ENCODE peak calls at places on chromosomes 6 and 20, in nine cellular contexts. W, M, E, A, I, K, Q, N and R are unnamed samples.
A peak's percentile ranks its signal among the peaks of the same experiment; 100 is the strongest.

GRCh38 chr6:145502417-145502816 is 232.9 kb downstream of the EPM2A start:
- DNase-seq in W (no peak), M (no peak), E (no peak), A (peak; percentile 11), I (no peak), K (peak; percentile 48), Q (no peak), N (no peak), R (no peak)

GRCh38 chr6:85569323-85569722 is 24.3 kb downstream of the SNX14 start:
- DNase-seq in W (no peak), M (no peak), E (no peak), A (peak; percentile 39), I (peak; percentile 73), K (no peak), Q (no peak), N (no peak), R (no peak)

GRCh38 chr6:165910184-165910583 is 247.1 kb upstream of the PDE10A start:
- DNase-seq in W (no peak), M (no peak), E (no peak), A (no peak), I (peak; percentile 82), K (no peak), Q (no peak), N (no peak), R (no peak)

GRCh38 chr6:62150048-62150663 is 135.9 kb downstream of the KHDRBS2 start:
- DNase-seq in W (no peak), M (no peak), E (no peak), A (peak; percentile 47), I (peak; percentile 0), K (peak; percentile 79), Q (no peak), N (no peak), R (peak; percentile 19)

GRCh38 chr6:120279706-120280105 is 930.1 kb upstream of the MAN1A1 start:
- DNase-seq in W (no peak), M (no peak), E (no peak), A (no peak), I (no peak), K (no peak), Q (no peak), N (no peak), R (peak; percentile 84)

GRCh38 chr20:38238834-38239233 is 21.7 kb downstream of the KIAA1755 start:
- DNase-seq in W (no peak), M (no peak), E (no peak), A (no peak), I (no peak), K (peak; percentile 52), Q (no peak), N (no peak), R (no peak)

GRCh38 chr6:117548797-117549301 is 53.5 kb downstream of the GOPC start:
- DNase-seq in W (no peak), M (no peak), E (no peak), A (peak; percentile 75), I (peak; percentile 73), K (no peak), Q (no peak), N (no peak), R (no peak)

GRCh38 chr20:37239026-37239451 is 22.6 kb downstream of the GHRH start:
- DNase-seq in W (no peak), M (no peak), E (peak; percentile 32), A (no peak), I (peak; percentile 10), K (no peak), Q (no peak), N (no peak), R (peak; percentile 55)

GRCh38 chr6:20876016-20876415 is 341.8 kb downstream of the CDKAL1 start:
- DNase-seq in W (no peak), M (no peak), E (no peak), A (peak; percentile 13), I (peak; percentile 77), K (peak; percentile 8), Q (no peak), N (no peak), R (peak; percentile 20)

GRCh38 chr20:43514062-43514971 is 6.8 kb downstream of the L3MBTL1 start:
- DNase-seq in W (peak; percentile 96), M (peak; percentile 93), E (peak; percentile 98), A (peak; percentile 99), I (peak; percentile 98), K (peak; percentile 99), Q (peak; percentile 85), N (peak; percentile 95), R (peak; percentile 99)
- H3K4me3 ChIP-seq in W (peak overlapping the region; percentile 67), M (peak overlapping the region; percentile 71), E (peak overlapping the region; percentile 49), A (peak overlapping the region; percentile 78), I (peak overlapping the region; percentile 92), K (peak overlapping the region; percentile 25), Q (peak overlapping the region; percentile 72), N (peak overlapping the region; percentile 74), R (peak overlapping the region; percentile 68)

GRCh38 chr20:3681352-3681930 is 369 bp downstream of the ADAM33 start:
- DNase-seq in W (no peak), M (no peak), E (no peak), A (no peak), I (no peak), K (no peak), Q (no peak), N (no peak), R (no peak)
- TF ChIP-seq CTCF in W (no peak), M (no peak), E (no peak), A (no peak), I (no peak), K (no peak), Q (no peak), N (no peak), R (no peak)

GRCh38 chr6:107576852-107577251 is 86.9 kb downstream of the SOBP start:
- DNase-seq in W (no peak), M (no peak), E (no peak), A (peak; percentile 13), I (peak; percentile 81), K (no peak), Q (no peak), N (no peak), R (no peak)
- H3K36me3 ChIP-seq in W (no peaks in the 10 kb centered on the region), M (no peaks in the 10 kb centered on the region), E (no peaks in the 10 kb centered on the region), A (no peaks in the 10 kb centered on the region), I (peaks cover 5% of the 10 kb centered on the region), K (no peaks in the 10 kb centered on the region), Q (no peaks in the 10 kb centered on the region), N (peaks cover 11% of the 10 kb centered on the region), R (peaks cover 9% of the 10 kb centered on the region)

GRCh38 chr6:3757241-3757641 is 5.7 kb upstream of the PXDC1 start:
- DNase-seq in W (no peak), M (no peak), E (no peak), A (no peak), I (no peak), K (no peak), Q (no peak), N (no peak), R (no peak)

GRCh38 chr6:3756516-3757010 is 5.0 kb upstream of the PXDC1 start:
- DNase-seq in W (no peak), M (no peak), E (no peak), A (no peak), I (no peak), K (no peak), Q (no peak), N (no peak), R (no peak)

GRCh38 chr6:3753228-3753795 is 1.8 kb upstream of the PXDC1 start:
- DNase-seq in W (no peak), M (no peak), E (no peak), A (no peak), I (no peak), K (no peak), Q (no peak), N (no peak), R (no peak)

GRCh38 chr6:3758842-3759144 is 7.3 kb upstream of the PXDC1 start:
- DNase-seq in W (no peak), M (no peak), E (no peak), A (no peak), I (no peak), K (no peak), Q (no peak), N (no peak), R (no peak)

DNA sequence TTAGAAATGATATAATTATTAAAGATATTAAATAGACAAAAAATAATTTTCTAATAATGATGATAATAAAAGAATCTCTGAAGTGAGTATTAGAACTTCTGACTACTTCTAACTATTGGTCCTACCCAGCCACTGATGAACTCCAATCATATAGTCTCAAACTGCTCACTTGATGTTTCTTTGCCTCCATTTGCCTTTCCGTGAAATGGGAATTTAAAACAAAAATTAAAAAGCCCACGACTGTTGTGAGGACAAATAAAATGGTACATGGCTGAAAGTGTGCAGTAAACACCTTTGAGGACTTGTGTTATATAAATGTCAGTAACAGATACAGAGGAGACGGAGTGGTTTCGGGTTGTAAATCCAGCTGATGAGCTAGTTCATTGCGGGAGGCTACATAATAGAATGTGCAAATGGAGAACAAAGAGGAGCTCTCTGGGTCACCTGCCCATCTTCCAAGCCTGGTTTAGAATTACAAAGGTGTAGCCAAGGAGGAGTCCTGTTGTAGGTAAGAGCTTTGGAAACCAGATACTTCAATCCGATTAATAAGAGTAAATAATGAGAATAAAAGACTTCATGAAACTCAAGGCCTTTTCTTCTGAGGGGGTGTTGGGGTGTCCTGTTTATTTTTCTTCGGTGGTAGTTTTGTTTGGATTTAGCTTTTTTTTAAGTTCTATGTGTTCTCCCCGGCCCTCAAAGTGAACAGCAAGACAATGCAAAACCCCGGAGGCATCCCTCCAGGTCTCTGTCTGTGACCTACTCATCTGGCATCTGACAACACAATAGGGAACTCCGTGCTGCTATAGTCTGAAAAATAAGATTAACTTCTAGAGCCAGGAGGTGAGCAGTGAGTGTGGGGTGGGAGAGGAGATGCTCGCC is 4.4 kb upstream of the PXDC1 start:
- DNase-seq in W (no peak), M (no peak), E (no peak), A (no peak), I (no peak), K (no peak), Q (no peak), N (no peak), R (no peak)
- H3K4me3 ChIP-seq in W (no peak overlapping the region), M (peak overlapping the region; percentile 47), E (no peak overlapping the region), A (no peak overlapping the region), I (no peak overlapping the region), K (no peak overlapping the region), Q (no peak overlapping the region), N (no peak overlapping the region), R (no peak overlapping the region)

GRCh38 chr6:33732385-33732784 is 14.3 kb downstream of the IP6K3 start:
- DNase-seq in W (no peak), M (no peak), E (peak; percentile 65), A (no peak), I (no peak), K (no peak), Q (no peak), N (no peak), R (no peak)

GRCh38 chr6:33737267-33738026 is 9.3 kb downstream of the IP6K3 start:
- DNase-seq in W (no peak), M (no peak), E (no peak), A (no peak), I (no peak), K (no peak), Q (no peak), N (peak; percentile 59), R (no peak)

GRCh38 chr6:33732819-33733218 is 13.9 kb downstream of the IP6K3 start:
- DNase-seq in W (no peak), M (no peak), E (no peak), A (peak; percentile 43), I (peak; percentile 38), K (no peak), Q (no peak), N (no peak), R (no peak)

GRCh38 chr6:33733294-33734007 is 13.3 kb downstream of the IP6K3 start:
- DNase-seq in W (no peak), M (no peak), E (no peak), A (no peak), I (no peak), K (no peak), Q (no peak), N (no peak), R (no peak)

GRCh38 chr6:33735201-33735600 is 11.5 kb downstream of the IP6K3 start:
- DNase-seq in W (no peak), M (no peak), E (no peak), A (no peak), I (no peak), K (no peak), Q (no peak), N (no peak), R (no peak)
- TF ChIP-seq CTCF in W (no peak), M (no peak), E (peak; percentile 34), A (no peak), I (no peak), K (no peak), Q (no peak), N (no peak), R (no peak)